ENCODE peak calls at places on chromosome 22, in four cellular contexts. K is left colon, Y is T-cell, A is fibroblast of the conjunctiva. G is an unnamed sample.

GRCh38 chr22:35835998-35836691 is 118.5 kb downstream of the APOL5 start:
- DNase-seq in K (peak; percentile 49), Y (no peak), A (peak; percentile 85), G (peak; percentile 31)

GRCh38 chr22:36192601-36193000 is 9.0 kb downstream of the APOL4 start:
- DNase-seq in K (no peak), Y (no peak), A (no peak), G (no peak)

GRCh38 chr22:46336119-46337078 is 885 bp downstream of the TRMU start:
- DNase-seq in K (no peak), Y (no peak), A (no peak), G (no peak)

GRCh38 chr22:38754247-38755154 is 1.3 kb downstream of the SUN2 start:
- DNase-seq in K (peak; percentile 82), Y (peak; percentile 40), A (peak; percentile 39), G (peak; percentile 97)

GRCh38 chr22:46528121-46528610 is 9.3 kb downstream of the CELSR1 start:
- DNase-seq in K (no peak), Y (no peak), A (no peak), G (peak; percentile 34)

GRCh38 chr22:38755155-38755910 is 465 bp downstream of the SUN2 start:
- DNase-seq in K (peak; percentile 94), Y (peak; percentile 41), A (peak; percentile 70), G (peak; percentile 77)

GRCh38 chr22:32448980-32449379 is 15.3 kb downstream of the BPIFC start:
- DNase-seq in K (no peak), Y (no peak), A (no peak), G (no peak)

GRCh38 chr22:44818727-44819126 is 66.4 kb downstream of the ARHGAP8 start:
- DNase-seq in K (no peak), Y (no peak), A (no peak), G (no peak)

GRCh38 chr22:43419371-43420080 is 7.7 kb downstream of the MPPED1 start:
- DNase-seq in K (no peak), Y (no peak), A (no peak), G (peak; percentile 24)

GRCh38 chr22:50528682-50529415 is 963 bp downstream of the TYMP start:
- DNase-seq in K (no peak), Y (no peak), A (no peak), G (no peak)

GRCh38 chr22:24482586-24482985 is 12.5 kb upstream of the UPB1 start:
- DNase-seq in K (no peak), Y (no peak), A (peak; percentile 74), G (no peak)

GRCh38 chr22:19892249-19892879 is 37.7 kb upstream of the GNB1L start:
- DNase-seq in K (no peak), Y (peak; percentile 70), A (no peak), G (no peak)

GRCh38 chr22:32904044-32904443 is 102.5 kb downstream of the TIMP3 start:
- DNase-seq in K (peak; percentile 49), Y (no peak), A (no peak), G (no peak)

GRCh38 chr22:38652858-38653257 is 3.3 kb downstream of the FAM227A start:
- DNase-seq in K (peak; percentile 60), Y (no peak), A (no peak), G (no peak)

GRCh38 chr22:37749223-37749622 is 52.4 kb downstream of the TRIOBP start:
- DNase-seq in K (no peak), Y (no peak), A (no peak), G (peak; percentile 83)